ENCODE peak calls at places on chromosome 16, in eight cellular contexts. V is neuronal stem cell; F is esophagus squamous epithelium; Q is CD4-positive, CD25-positive, alpha-beta regulatory T cell; B is right lobe of liver; Y is AG04450; E is CD4-positive, alpha-beta T cell; K is cardiac muscle cell. C is an unnamed sample. For H3K9me3, the result is how much of the 10 kb centered on the place peaks cover.

GRCh38 chr16:71360378-71360777 is 1.9 kb downstream of the CALB2 start:
- DNase-seq in V (no peak), F (no peak), Q (no peak), B (no peak), Y (peak), E (no peak), K (no peak), C (no peak)

GRCh38 chr16:67762385-67762784 is 43.3 kb upstream of the GFOD2 start:
- DNase-seq in V (no peak), F (no peak), Q (no peak), B (no peak), Y (no peak), E (no peak), K (no peak), C (no peak)

GRCh38 chr16:30649725-30650368 is 913 bp upstream of the PRR14 start:
- DNase-seq in V (no peak), F (no peak), Q (no peak), B (peak), Y (no peak), E (no peak), K (no peak), C (no peak)

GRCh38 chr16:49464877-49465504 is 91.4 kb downstream of the C16orf78 start:
- DNase-seq in V (peak), F (no peak), Q (no peak), B (no peak), Y (no peak), E (no peak), K (peak), C (no peak)

GRCh38 chr16:31764103-31764502 is 109.5 kb upstream of the ZNF267 start:
- DNase-seq in V (no peak), F (no peak), Q (no peak), B (no peak), Y (no peak), E (no peak), K (no peak), C (no peak)

GRCh38 chr16:72876221-72876620 is 171.7 kb downstream of the ZFHX3 start:
- DNase-seq in V (no peak), F (no peak), Q (peak), B (no peak), Y (peak), E (no peak), K (no peak), C (no peak)

GRCh38 chr16:66292241-66292935 is 74.1 kb upstream of the CDH5 start:
- DNase-seq in V (no peak), F (no peak), Q (no peak), B (no peak), Y (no peak), E (no peak), K (no peak), C (no peak)

GRCh38 chr16:590165-590874 is 454 bp downstream of the RAB40C start:
- DNase-seq in V (no peak), F (no peak), Q (no peak), B (peak), Y (no peak), E (no peak), K (peak), C (no peak)

GRCh38 chr16:20348365-20349185 is 3.9 kb downstream of the UMOD start:
- DNase-seq in V (no peak), F (no peak), Q (no peak), B (peak), Y (no peak), E (no peak), K (no peak), C (peak)

GRCh38 chr16:35149550-35149949 is 1690.1 kb downstream of the TP53TG3F start:
- DNase-seq in V (no peak), F (no peak), Q (no peak), B (no peak), Y (no peak), E (no peak), K (no peak), C (no peak)
- H3K9me3 ChIP-seq in V (under half), F (under half), Q (under half), B (under half), Y (half or more), E (under half), K (under half), C (under half)

GRCh38 chr16:35561346-35561745 is 2101.9 kb downstream of the TP53TG3F start:
- DNase-seq in V (no peak), F (no peak), Q (no peak), B (no peak), Y (no peak), E (no peak), K (no peak), C (no peak)

GRCh38 chr16:35560637-35560984 is 2101.2 kb downstream of the TP53TG3F start:
- DNase-seq in V (no peak), F (no peak), Q (no peak), B (no peak), Y (no peak), E (no peak), K (no peak), C (no peak)

GRCh38 chr16:35562471-35562870 is 2103.1 kb downstream of the TP53TG3F start:
- DNase-seq in V (no peak), F (no peak), Q (no peak), B (no peak), Y (no peak), E (no peak), K (no peak), C (no peak)

GRCh38 chr16:35557731-35558130 is 2098.3 kb downstream of the TP53TG3F start:
- DNase-seq in V (no peak), F (no peak), Q (no peak), B (no peak), Y (no peak), E (no peak), K (no peak), C (no peak)

GRCh38 chr16:35559911-35560636 is 2100.7 kb downstream of the TP53TG3F start:
- DNase-seq in V (no peak), F (no peak), Q (no peak), B (no peak), Y (no peak), E (no peak), K (no peak), C (no peak)
- H3K9me3 ChIP-seq in V (under half), F (under half), Q (under half), B (under half), Y (under half), E (under half), K (under half), C (under half)

GRCh38 chr16:84899414-84899813 is 79.6 kb downstream of the CRISPLD2 start:
- DNase-seq in V (no peak), F (no peak), Q (no peak), B (no peak), Y (no peak), E (no peak), K (no peak), C (no peak)

GRCh38 chr16:84897911-84898377 is 78.2 kb downstream of the CRISPLD2 start:
- DNase-seq in V (no peak), F (no peak), Q (no peak), B (no peak), Y (no peak), E (no peak), K (no peak), C (peak)

GRCh38 chr16:84895016-84895415 is 75.2 kb downstream of the CRISPLD2 start:
- DNase-seq in V (no peak), F (no peak), Q (no peak), B (no peak), Y (no peak), E (no peak), K (no peak), C (no peak)

GRCh38 chr16:84896847-84897246 is 77.1 kb downstream of the CRISPLD2 start:
- DNase-seq in V (no peak), F (no peak), Q (no peak), B (no peak), Y (no peak), E (no peak), K (no peak), C (no peak)

DNA sequence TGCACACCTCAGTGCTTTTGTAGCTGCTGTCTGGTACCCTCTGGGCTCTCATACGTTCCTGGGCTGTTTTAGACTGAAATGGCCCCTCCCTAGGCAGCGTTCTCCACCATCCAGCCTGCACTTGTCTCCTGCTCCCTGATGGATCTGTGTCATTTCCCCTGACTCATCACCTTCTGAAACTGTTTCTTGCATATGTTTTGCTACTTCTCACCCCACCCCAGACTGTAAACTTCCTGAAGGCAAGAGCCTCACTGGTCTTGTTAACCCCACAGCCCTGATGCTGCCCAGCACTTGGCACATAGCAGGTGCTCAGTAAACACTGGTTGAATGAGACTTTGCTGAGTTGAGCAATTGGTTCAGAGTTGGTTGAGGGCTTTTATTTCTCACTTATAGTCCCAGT is 78.7 kb downstream of the CRISPLD2 start:
- DNase-seq in V (no peak), F (no peak), Q (peak), B (no peak), Y (no peak), E (no peak), K (no peak), C (no peak)
- H3K9me3 ChIP-seq in V (under half), F (under half), Q (under half), B (under half), Y (under half), E (under half), K (under half), C (under half)

GRCh38 chr16:35480988-35481387 is 2021.6 kb downstream of the TP53TG3F start:
- DNase-seq in V (no peak), F (no peak), Q (no peak), B (no peak), Y (no peak), E (no peak), K (no peak), C (no peak)
- H3K9me3 ChIP-seq in V (under half), F (under half), Q (under half), B (under half), Y (under half), E (under half), K (under half), C (under half)

DNA sequence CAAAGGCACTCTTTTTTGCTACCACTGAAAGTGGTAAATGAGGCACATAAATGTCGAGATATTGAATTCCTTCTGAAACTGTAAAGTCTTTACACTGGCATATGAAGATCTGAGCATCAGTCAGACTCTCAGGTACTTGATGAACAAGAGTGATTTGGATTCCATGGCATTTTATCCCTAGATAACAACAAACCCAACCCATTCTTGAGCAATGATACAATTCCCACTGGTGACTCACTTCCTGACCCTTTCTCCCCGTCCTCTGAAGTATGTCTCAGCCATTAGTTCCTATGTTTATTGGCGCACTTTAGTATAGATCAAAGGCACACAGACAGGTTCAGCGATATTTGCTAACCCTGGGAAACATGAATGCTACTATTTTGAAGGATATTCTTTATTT is 147.0 kb upstream of the RBFOX1 start:
- DNase-seq in V (no peak), F (no peak), Q (no peak), B (no peak), Y (no peak), E (no peak), K (no peak), C (no peak)
- H3K9me3 ChIP-seq in V (under half), F (under half), Q (under half), B (under half), Y (under half), E (under half), K (under half), C (under half)